ENCODE peak calls at places on chromosomes 7 and 10, in four cellular contexts. U is GM06990, C is HFF-Myc, R is SK-N-SH. T is an unnamed sample.

GRCh38 chr7:117110480-117111315 is 157.4 kb downstream of the ST7 start:
- DNase-seq in U (peak; percentile 49), C (no peak), R (peak; percentile 80), T (peak; percentile 67)

GRCh38 chr10:29957887-29958330 is 101.5 kb downstream of the JCAD start:
- DNase-seq in U (no peak), C (no peak), R (no peak), T (no peak)

GRCh38 chr10:93445097-93445960 is 36.8 kb downstream of the MYOF start:
- DNase-seq in U (no peak), C (peak; percentile 92), R (peak; percentile 80), T (no peak)

GRCh38 chr7:134084488-134085144 is 42.5 kb upstream of the LRGUK start:
- DNase-seq in U (peak; percentile 36), C (no peak), R (no peak), T (no peak)

GRCh38 chr7:1675036-1675671 is 5.1 kb downstream of the ELFN1 start:
- DNase-seq in U (no peak), C (no peak), R (peak; percentile 34), T (no peak)

GRCh38 chr10:100715445-100716385 is 29.7 kb upstream of the PAX2 start:
- DNase-seq in U (no peak), C (no peak), R (peak; percentile 24), T (no peak)

GRCh38 chr10:75431180-75432111 is at the start of gene LRMDA:
- DNase-seq in U (no peak), C (no peak), R (peak; percentile 78), T (no peak)

GRCh38 chr10:82037076-82037475 is 162.1 kb downstream of the NRG3 start:
- DNase-seq in U (no peak), C (no peak), R (peak; percentile 2), T (no peak)

GRCh38 chr7:91325731-91326130 is 61.5 kb downstream of the FZD1 start:
- DNase-seq in U (no peak), C (no peak), R (no peak), T (no peak)

GRCh38 chr7:876077-876971 is at the start of gene GET4:
- DNase-seq in U (peak; percentile 98), C (peak; percentile 60), R (peak; percentile 98), T (peak; percentile 100)

GRCh38 chr10:68202965-68203358 is 29.0 kb downstream of the ATOH7 start:
- DNase-seq in U (no peak), C (no peak), R (no peak), T (no peak)

DNA sequence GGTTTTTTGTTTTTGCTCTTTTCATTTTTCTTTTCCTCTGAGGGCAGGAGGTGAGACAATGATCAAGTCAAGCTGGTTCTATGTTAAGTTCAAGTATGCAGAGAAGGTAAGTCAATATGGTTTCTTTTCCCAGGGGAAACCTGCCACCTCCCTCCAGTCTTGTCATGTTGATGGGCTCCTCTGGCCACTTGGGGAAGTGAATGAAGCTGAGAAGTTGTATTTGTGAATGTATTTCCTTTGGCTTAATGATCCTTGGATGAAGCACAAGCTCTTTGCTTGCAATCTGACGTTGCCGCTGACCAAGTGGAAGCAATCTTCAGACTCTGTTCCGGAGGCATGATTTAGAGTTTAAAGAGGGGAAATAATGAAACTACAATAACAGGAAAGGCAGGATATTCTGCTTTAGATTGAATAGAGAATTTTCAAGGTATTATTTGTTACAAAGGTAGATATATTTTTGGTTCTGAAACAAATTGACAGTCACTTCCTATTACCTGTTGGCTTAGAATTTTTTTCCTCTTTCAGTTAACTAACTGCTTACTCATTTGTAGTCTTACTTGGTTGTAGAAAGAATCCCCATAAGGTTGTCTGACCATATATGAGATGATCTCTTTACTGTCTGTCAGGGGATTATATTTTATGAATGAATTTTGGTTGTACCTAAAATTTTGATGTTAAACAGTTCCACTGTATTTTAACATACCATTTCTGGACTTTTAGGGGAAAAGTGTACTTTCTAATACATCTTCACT is 369.6 kb downstream of the AUTS2 start:
- DNase-seq in U (no peak), C (no peak), R (no peak), T (no peak)
- H3K4me3 ChIP-seq in U (no peak overlapping the region), C (no peak overlapping the region), R (no peak overlapping the region), T (no peak overlapping the region)

GRCh38 chr10:21519981-21520436 is 5.5 kb downstream of the SKIDA1 start:
- DNase-seq in U (no peak), C (no peak), R (no peak), T (peak; percentile 22)
- H3K4me3 ChIP-seq in U (peak overlapping the region; percentile 60), C (peak overlapping the region; percentile 68), R (peak overlapping the region; percentile 70), T (peak overlapping the region; percentile 29)

DNA sequence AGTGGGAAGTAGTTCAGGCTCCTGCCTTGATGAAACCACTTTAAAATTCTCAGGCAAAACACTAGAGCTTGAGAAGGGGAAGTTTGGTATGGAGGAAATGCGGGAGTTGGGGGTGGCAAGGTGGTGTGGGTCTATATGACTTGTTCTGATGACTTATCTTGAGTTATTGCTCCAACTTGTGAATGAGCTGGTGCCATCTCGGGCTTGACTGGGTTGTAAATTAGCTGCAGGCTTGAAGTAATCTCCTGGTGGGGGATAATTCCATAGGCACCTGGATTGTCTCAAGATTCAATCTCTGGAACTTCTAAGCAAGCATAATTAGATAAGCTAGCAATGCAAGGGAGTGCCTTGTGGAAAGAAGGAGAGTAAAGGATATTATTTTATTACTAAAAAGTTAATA is 29.0 kb downstream of the MRPL32 start:
- DNase-seq in U (no peak), C (no peak), R (no peak), T (no peak)
- H3K4me3 ChIP-seq in U (no peak overlapping the region), C (no peak overlapping the region), R (no peak overlapping the region), T (no peak overlapping the region)

GRCh38 chr10:80201592-80202256 is 3.6 kb downstream of the ANXA11 start:
- DNase-seq in U (no peak), C (no peak), R (no peak), T (no peak)
- H3K4me3 ChIP-seq in U (no peak overlapping the region), C (no peak overlapping the region), R (no peak overlapping the region), T (no peak overlapping the region)

DNA sequence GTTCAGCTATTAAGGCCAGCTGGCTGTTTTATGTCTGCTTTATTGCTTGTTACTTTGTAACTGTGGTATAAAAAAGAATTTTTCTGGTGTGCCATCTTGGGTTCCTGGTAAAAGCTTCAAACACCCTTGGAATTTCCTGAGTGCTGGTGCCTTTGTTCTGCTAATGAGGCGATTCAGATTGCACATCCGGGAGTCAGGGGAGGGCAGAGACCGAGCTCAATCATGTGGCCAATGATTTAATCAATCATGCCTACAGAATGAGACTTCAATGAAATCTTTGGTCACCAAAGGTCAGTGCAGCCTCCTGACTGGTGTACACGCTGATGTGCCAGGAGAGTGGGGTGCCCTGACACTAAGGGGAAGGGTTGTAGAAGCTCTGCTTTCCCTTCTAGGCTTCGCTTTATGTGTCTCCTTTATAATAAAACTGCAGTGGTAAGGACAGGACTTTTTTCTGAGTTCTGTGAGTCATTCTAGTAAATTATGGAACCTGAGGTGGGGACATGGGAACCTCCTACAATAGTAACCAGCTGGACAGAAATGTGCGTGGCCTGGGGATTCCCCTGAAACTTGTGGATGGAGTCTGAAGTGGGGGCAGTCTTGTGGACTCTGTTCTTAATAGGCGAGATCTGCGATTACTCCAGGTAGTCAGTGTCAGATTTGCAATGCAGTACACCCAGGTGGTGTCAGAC is 69.4 kb upstream of the OGDHL start:
- DNase-seq in U (no peak), C (no peak), R (no peak), T (no peak)
- H3K4me3 ChIP-seq in U (no peak overlapping the region), C (no peak overlapping the region), R (no peak overlapping the region), T (no peak overlapping the region)

GRCh38 chr7:93923946-93924345 is 2.4 kb downstream of the GNG11 start:
- DNase-seq in U (no peak), C (no peak), R (no peak), T (no peak)

GRCh38 chr7:93923291-93923690 is 1.8 kb downstream of the GNG11 start:
- DNase-seq in U (no peak), C (no peak), R (no peak), T (no peak)

GRCh38 chr7:93921607-93922446 is at the start of gene GNG11:
- DNase-seq in U (peak; percentile 38), C (no peak), R (peak; percentile 86), T (no peak)

GRCh38 chr7:93921190-93921585 is 347 bp upstream of the GNG11 start:
- DNase-seq in U (no peak), C (no peak), R (no peak), T (no peak)

DNA sequence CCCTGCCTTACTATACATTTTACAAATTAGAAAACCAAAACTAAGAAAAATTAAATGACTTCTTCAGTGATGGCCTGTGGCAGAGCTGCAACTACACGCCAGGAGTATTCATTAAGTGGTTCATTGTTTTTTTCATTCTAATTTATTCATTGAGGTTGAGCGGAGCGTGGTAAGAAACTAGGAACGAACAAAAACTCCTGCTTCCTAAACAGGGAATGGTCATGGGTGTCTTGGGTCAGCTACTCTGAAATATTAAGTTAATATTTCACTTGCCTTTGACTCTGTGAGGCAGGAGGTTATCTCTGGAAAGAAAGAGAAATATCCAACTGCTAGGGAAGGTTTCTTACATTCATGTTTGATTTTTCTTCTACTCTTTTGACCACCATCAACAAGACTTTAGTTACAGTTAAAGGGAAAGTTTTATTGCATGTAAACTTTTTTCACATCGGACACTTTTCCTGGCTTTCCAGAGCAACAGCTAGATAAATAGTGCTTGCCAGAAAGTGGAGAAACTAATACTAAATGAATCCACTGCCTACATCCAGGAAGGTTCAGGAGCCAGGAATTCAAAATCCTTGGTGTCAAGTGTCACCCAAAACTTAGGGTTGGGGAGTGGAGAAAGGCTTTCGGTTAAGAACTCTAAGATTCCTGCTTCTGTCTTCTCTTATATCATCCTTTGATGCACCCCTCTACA is 892 bp upstream of the GNG11 start:
- DNase-seq in U (no peak), C (no peak), R (no peak), T (no peak)
- H3K4me3 ChIP-seq in U (no peak overlapping the region), C (peak overlapping the region; percentile 69), R (no peak overlapping the region), T (no peak overlapping the region)

GRCh38 chr10:45591262-45591661 is 81.3 kb downstream of the ZFAND4 start:
- DNase-seq in U (no peak), C (no peak), R (no peak), T (no peak)

GRCh38 chr10:45592926-45593325 is 79.6 kb downstream of the ZFAND4 start:
- DNase-seq in U (no peak), C (no peak), R (no peak), T (no peak)

GRCh38 chr10:45593938-45594275 is 78.7 kb downstream of the ZFAND4 start:
- DNase-seq in U (no peak), C (no peak), R (no peak), T (no peak)

GRCh38 chr10:45594276-45595157 is 78.1 kb downstream of the ZFAND4 start:
- DNase-seq in U (peak; percentile 95), C (peak; percentile 52), R (peak; percentile 98), T (peak; percentile 88)

DNA sequence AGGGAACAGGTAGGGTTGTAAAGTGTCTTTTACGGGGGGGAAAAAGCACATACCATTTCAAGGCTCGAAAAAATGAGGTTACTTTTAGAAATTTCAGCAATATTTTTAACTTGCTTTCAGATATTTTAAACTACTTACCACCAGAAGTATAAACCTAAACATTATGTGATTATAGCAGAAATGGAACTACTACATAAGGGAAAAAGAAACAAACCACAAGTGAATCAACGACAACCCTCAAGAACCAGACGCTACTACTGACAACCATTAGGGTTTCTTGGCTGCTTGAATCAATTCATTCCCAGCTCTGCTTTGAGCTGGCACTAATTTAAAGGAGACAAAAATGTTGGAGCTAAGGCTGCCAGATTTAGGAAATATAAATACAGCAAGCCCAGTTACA is 80.1 kb downstream of the ZFAND4 start:
- DNase-seq in U (no peak), C (no peak), R (no peak), T (no peak)
- H3K4me3 ChIP-seq in U (peak overlapping the region; percentile 28), C (no peak overlapping the region), R (no peak overlapping the region), T (no peak overlapping the region)